ENCODE peak calls at places on chromosomes 16 and 17, in seven cellular contexts. One of them, this sample, is unnamed.
A peak's percentile ranks its signal among the peaks of the same experiment; 100 is the strongest.

GRCh38 chr17:78538033-78538776 is 39.0 kb downstream of the DNAH17 start:
- DNase-seq in stimulated activated CD8-positive, alpha-beta memory T cell treated with anti-CD3 and anti-CD28 coated beads, Interleukin-4, amount 100 ng/mL, for 1 hour: no peak
- DNase-seq in left ventricle myocardium inferior: no peak
- DNase-seq in ELF-1: peak; percentile 30
- DNase-seq in lung: no peak
- DNase-seq in T-helper 1 cell: no peak
- DNase-seq in amniotic epithelial cell: no peak
- DNase-seq in this sample: no peak

GRCh38 chr16:2498531-2499253 is 15.1 kb upstream of the ATP6V0C start:
- DNase-seq in left ventricle myocardium inferior: peak; percentile 63
- DNase-seq in T-helper 1 cell: no peak
- DNase-seq in amniotic epithelial cell: no peak
- DNase-seq in ELF-1: no peak
- DNase-seq in lung: peak; percentile 71
- DNase-seq in stimulated activated CD8-positive, alpha-beta memory T cell treated with anti-CD3 and anti-CD28 coated beads, Interleukin-4, amount 100 ng/mL, for 1 hour: no peak
- DNase-seq in this sample: no peak

GRCh38 chr16:31484491-31485171 is 1.7 kb downstream of the SLC5A2 start:
- DNase-seq in lung: peak; percentile 80
- DNase-seq in left ventricle myocardium inferior: no peak
- DNase-seq in T-helper 1 cell: no peak
- DNase-seq in stimulated activated CD8-positive, alpha-beta memory T cell treated with anti-CD3 and anti-CD28 coated beads, Interleukin-4, amount 100 ng/mL, for 1 hour: no peak
- DNase-seq in amniotic epithelial cell: no peak
- DNase-seq in ELF-1: peak; percentile 35
- DNase-seq in this sample: peak; percentile 17

GRCh38 chr16:67150833-67151396 is at the start of gene B3GNT9:
- DNase-seq in lung: peak; percentile 66
- DNase-seq in ELF-1: peak; percentile 60
- DNase-seq in left ventricle myocardium inferior: peak; percentile 82
- DNase-seq in amniotic epithelial cell: peak; percentile 71
- DNase-seq in T-helper 1 cell: no peak
- DNase-seq in stimulated activated CD8-positive, alpha-beta memory T cell treated with anti-CD3 and anti-CD28 coated beads, Interleukin-4, amount 100 ng/mL, for 1 hour: no peak
- DNase-seq in this sample: peak; percentile 79

GRCh38 chr17:7774037-7774659 is 56.6 kb downstream of the DNAH2 start:
- DNase-seq in T-helper 1 cell: no peak
- DNase-seq in lung: peak; percentile 41
- DNase-seq in left ventricle myocardium inferior: no peak
- DNase-seq in amniotic epithelial cell: peak; percentile 75
- DNase-seq in stimulated activated CD8-positive, alpha-beta memory T cell treated with anti-CD3 and anti-CD28 coated beads, Interleukin-4, amount 100 ng/mL, for 1 hour: no peak
- DNase-seq in ELF-1: peak; percentile 22
- DNase-seq in this sample: peak; percentile 45

GRCh38 chr17:39461911-39462641 is 790 bp downstream of the CDK12 start:
- DNase-seq in lung: no peak
- DNase-seq in stimulated activated CD8-positive, alpha-beta memory T cell treated with anti-CD3 and anti-CD28 coated beads, Interleukin-4, amount 100 ng/mL, for 1 hour: no peak
- DNase-seq in amniotic epithelial cell: peak; percentile 33
- DNase-seq in ELF-1: peak; percentile 20
- DNase-seq in left ventricle myocardium inferior: no peak
- DNase-seq in T-helper 1 cell: no peak
- DNase-seq in this sample: peak; percentile 53

GRCh38 chr16:89402962-89403361 is 87.4 kb downstream of the ANKRD11 start:
- DNase-seq in stimulated activated CD8-positive, alpha-beta memory T cell treated with anti-CD3 and anti-CD28 coated beads, Interleukin-4, amount 100 ng/mL, for 1 hour: no peak
- DNase-seq in lung: no peak
- DNase-seq in ELF-1: no peak
- DNase-seq in left ventricle myocardium inferior: no peak
- DNase-seq in amniotic epithelial cell: no peak
- DNase-seq in T-helper 1 cell: no peak
- DNase-seq in this sample: no peak

GRCh38 chr17:76107507-76107906 is 3.9 kb upstream of the EXOC7 start:
- DNase-seq in left ventricle myocardium inferior: no peak
- DNase-seq in stimulated activated CD8-positive, alpha-beta memory T cell treated with anti-CD3 and anti-CD28 coated beads, Interleukin-4, amount 100 ng/mL, for 1 hour: no peak
- DNase-seq in amniotic epithelial cell: no peak
- DNase-seq in lung: no peak
- DNase-seq in ELF-1: no peak
- DNase-seq in T-helper 1 cell: no peak
- DNase-seq in this sample: peak; percentile 33

GRCh38 chr17:247767-248166 is 66.3 kb upstream of the DOC2B start:
- DNase-seq in T-helper 1 cell: no peak
- DNase-seq in left ventricle myocardium inferior: peak; percentile 11
- DNase-seq in amniotic epithelial cell: no peak
- DNase-seq in ELF-1: no peak
- DNase-seq in lung: no peak
- DNase-seq in stimulated activated CD8-positive, alpha-beta memory T cell treated with anti-CD3 and anti-CD28 coated beads, Interleukin-4, amount 100 ng/mL, for 1 hour: no peak
- DNase-seq in this sample: no peak

GRCh38 chr17:29514792-29515191 is 52.0 kb downstream of the ABHD15 start:
- DNase-seq in lung: no peak
- DNase-seq in stimulated activated CD8-positive, alpha-beta memory T cell treated with anti-CD3 and anti-CD28 coated beads, Interleukin-4, amount 100 ng/mL, for 1 hour: no peak
- DNase-seq in ELF-1: no peak
- DNase-seq in amniotic epithelial cell: peak; percentile 7
- DNase-seq in T-helper 1 cell: no peak
- DNase-seq in left ventricle myocardium inferior: no peak
- DNase-seq in this sample: peak; percentile 72

GRCh38 chr16:67516296-67517177 is 12.1 kb upstream of the RIPOR1 start:
- DNase-seq in lung: no peak
- DNase-seq in ELF-1: no peak
- DNase-seq in amniotic epithelial cell: peak; percentile 86
- DNase-seq in stimulated activated CD8-positive, alpha-beta memory T cell treated with anti-CD3 and anti-CD28 coated beads, Interleukin-4, amount 100 ng/mL, for 1 hour: no peak
- DNase-seq in left ventricle myocardium inferior: no peak
- DNase-seq in T-helper 1 cell: no peak
- DNase-seq in this sample: peak; percentile 24

GRCh38 chr17:48642059-48642842 is 16.1 kb upstream of the HOXB9 start:
- DNase-seq in amniotic epithelial cell: no peak
- DNase-seq in stimulated activated CD8-positive, alpha-beta memory T cell treated with anti-CD3 and anti-CD28 coated beads, Interleukin-4, amount 100 ng/mL, for 1 hour: no peak
- DNase-seq in lung: no peak
- DNase-seq in T-helper 1 cell: no peak
- DNase-seq in left ventricle myocardium inferior: no peak
- DNase-seq in ELF-1: peak; percentile 86
- DNase-seq in this sample: no peak

GRCh38 chr17:2181206-2181983 is 122.2 kb downstream of the SMG6 start:
- DNase-seq in T-helper 1 cell: no peak
- DNase-seq in lung: peak; percentile 47
- DNase-seq in ELF-1: peak; percentile 46
- DNase-seq in stimulated activated CD8-positive, alpha-beta memory T cell treated with anti-CD3 and anti-CD28 coated beads, Interleukin-4, amount 100 ng/mL, for 1 hour: no peak
- DNase-seq in left ventricle myocardium inferior: peak; percentile 76
- DNase-seq in amniotic epithelial cell: peak; percentile 93
- DNase-seq in this sample: peak; percentile 94

GRCh38 chr16:22397931-22398330 is 23.5 kb upstream of the CDR2 start:
- DNase-seq in stimulated activated CD8-positive, alpha-beta memory T cell treated with anti-CD3 and anti-CD28 coated beads, Interleukin-4, amount 100 ng/mL, for 1 hour: no peak
- DNase-seq in left ventricle myocardium inferior: no peak
- DNase-seq in lung: no peak
- DNase-seq in amniotic epithelial cell: no peak
- DNase-seq in T-helper 1 cell: no peak
- DNase-seq in ELF-1: no peak
- DNase-seq in this sample: no peak

GRCh38 chr17:44828919-44829557 is 1.0 kb downstream of the GJC1 start:
- DNase-seq in lung: no peak
- DNase-seq in T-helper 1 cell: no peak
- DNase-seq in left ventricle myocardium inferior: no peak
- DNase-seq in ELF-1: no peak
- DNase-seq in stimulated activated CD8-positive, alpha-beta memory T cell treated with anti-CD3 and anti-CD28 coated beads, Interleukin-4, amount 100 ng/mL, for 1 hour: no peak
- DNase-seq in amniotic epithelial cell: peak; percentile 26
- DNase-seq in this sample: peak; percentile 48

GRCh38 chr16:81014672-81015071 is 7.7 kb downstream of the CENPN start:
- DNase-seq in stimulated activated CD8-positive, alpha-beta memory T cell treated with anti-CD3 and anti-CD28 coated beads, Interleukin-4, amount 100 ng/mL, for 1 hour: no peak
- DNase-seq in lung: no peak
- DNase-seq in left ventricle myocardium inferior: no peak
- DNase-seq in amniotic epithelial cell: no peak
- DNase-seq in T-helper 1 cell: no peak
- DNase-seq in ELF-1: no peak
- DNase-seq in this sample: no peak

GRCh38 chr16:84253173-84253572 is 13.4 kb upstream of the KCNG4 start:
- DNase-seq in amniotic epithelial cell: no peak
- DNase-seq in left ventricle myocardium inferior: no peak
- DNase-seq in lung: no peak
- DNase-seq in T-helper 1 cell: no peak
- DNase-seq in stimulated activated CD8-positive, alpha-beta memory T cell treated with anti-CD3 and anti-CD28 coated beads, Interleukin-4, amount 100 ng/mL, for 1 hour: no peak
- DNase-seq in ELF-1: no peak
- DNase-seq in this sample: no peak

GRCh38 chr17:16925461-16926060 is 46.4 kb downstream of the TNFRSF13B start:
- DNase-seq in T-helper 1 cell: no peak
- DNase-seq in ELF-1: no peak
- DNase-seq in left ventricle myocardium inferior: peak; percentile 9
- DNase-seq in amniotic epithelial cell: no peak
- DNase-seq in lung: no peak
- DNase-seq in stimulated activated CD8-positive, alpha-beta memory T cell treated with anti-CD3 and anti-CD28 coated beads, Interleukin-4, amount 100 ng/mL, for 1 hour: no peak
- DNase-seq in this sample: no peak

GRCh38 chr17:7382901-7383300 is 2.0 kb downstream of the TNK1 start:
- DNase-seq in lung: no peak
- DNase-seq in left ventricle myocardium inferior: no peak
- DNase-seq in amniotic epithelial cell: no peak
- DNase-seq in stimulated activated CD8-positive, alpha-beta memory T cell treated with anti-CD3 and anti-CD28 coated beads, Interleukin-4, amount 100 ng/mL, for 1 hour: no peak
- DNase-seq in ELF-1: peak; percentile 45
- DNase-seq in T-helper 1 cell: no peak
- DNase-seq in this sample: no peak

GRCh38 chr17:45018514-45019176 is 32.8 kb downstream of the DCAKD start:
- DNase-seq in ELF-1: peak; percentile 12
- DNase-seq in lung: no peak
- DNase-seq in amniotic epithelial cell: no peak
- DNase-seq in left ventricle myocardium inferior: peak; percentile 37
- DNase-seq in stimulated activated CD8-positive, alpha-beta memory T cell treated with anti-CD3 and anti-CD28 coated beads, Interleukin-4, amount 100 ng/mL, for 1 hour: no peak
- DNase-seq in T-helper 1 cell: no peak
- DNase-seq in this sample: peak; percentile 39

GRCh38 chr17:73101031-73101430 is 8.5 kb upstream of the SLC39A11 start:
- DNase-seq in ELF-1: no peak
- DNase-seq in T-helper 1 cell: no peak
- DNase-seq in amniotic epithelial cell: no peak
- DNase-seq in left ventricle myocardium inferior: no peak
- DNase-seq in stimulated activated CD8-positive, alpha-beta memory T cell treated with anti-CD3 and anti-CD28 coated beads, Interleukin-4, amount 100 ng/mL, for 1 hour: no peak
- DNase-seq in lung: no peak
- DNase-seq in this sample: no peak

GRCh38 chr17:1590031-1590746 is 27.6 kb upstream of the PITPNA start:
- DNase-seq in ELF-1: peak; percentile 88
- DNase-seq in T-helper 1 cell: no peak
- DNase-seq in stimulated activated CD8-positive, alpha-beta memory T cell treated with anti-CD3 and anti-CD28 coated beads, Interleukin-4, amount 100 ng/mL, for 1 hour: no peak
- DNase-seq in amniotic epithelial cell: peak; percentile 92
- DNase-seq in lung: peak; percentile 72
- DNase-seq in left ventricle myocardium inferior: peak; percentile 74
- DNase-seq in this sample: peak; percentile 73

GRCh38 chr17:80486692-80487091 is 10.3 kb upstream of the NPTX1 start:
- DNase-seq in T-helper 1 cell: no peak
- DNase-seq in amniotic epithelial cell: no peak
- DNase-seq in ELF-1: no peak
- DNase-seq in lung: no peak
- DNase-seq in stimulated activated CD8-positive, alpha-beta memory T cell treated with anti-CD3 and anti-CD28 coated beads, Interleukin-4, amount 100 ng/mL, for 1 hour: no peak
- DNase-seq in left ventricle myocardium inferior: no peak
- DNase-seq in this sample: no peak

GRCh38 chr17:49132699-49133364 is at the start of gene B4GALNT2:
- DNase-seq in lung: no peak
- DNase-seq in T-helper 1 cell: no peak
- DNase-seq in stimulated activated CD8-positive, alpha-beta memory T cell treated with anti-CD3 and anti-CD28 coated beads, Interleukin-4, amount 100 ng/mL, for 1 hour: no peak
- DNase-seq in left ventricle myocardium inferior: no peak
- DNase-seq in ELF-1: peak; percentile 61
- DNase-seq in amniotic epithelial cell: no peak
- DNase-seq in this sample: no peak

GRCh38 chr16:57045694-57046381 is 46.5 kb upstream of the CPNE2 start:
- DNase-seq in lung: no peak
- DNase-seq in stimulated activated CD8-positive, alpha-beta memory T cell treated with anti-CD3 and anti-CD28 coated beads, Interleukin-4, amount 100 ng/mL, for 1 hour: no peak
- DNase-seq in amniotic epithelial cell: peak; percentile 57
- DNase-seq in ELF-1: peak; percentile 72
- DNase-seq in left ventricle myocardium inferior: peak; percentile 74
- DNase-seq in T-helper 1 cell: no peak
- DNase-seq in this sample: peak; percentile 79

GRCh38 chr16:77834600-77834963 is 46.2 kb downstream of the VAT1L start:
- DNase-seq in amniotic epithelial cell: peak; percentile 98
- DNase-seq in stimulated activated CD8-positive, alpha-beta memory T cell treated with anti-CD3 and anti-CD28 coated beads, Interleukin-4, amount 100 ng/mL, for 1 hour: no peak
- DNase-seq in ELF-1: peak; percentile 45
- DNase-seq in lung: no peak
- DNase-seq in T-helper 1 cell: no peak
- DNase-seq in left ventricle myocardium inferior: no peak
- DNase-seq in this sample: peak; percentile 35

GRCh38 chr17:56867948-56868376 is 34.0 kb downstream of the DGKE start:
- DNase-seq in ELF-1: peak; percentile 51
- DNase-seq in lung: no peak
- DNase-seq in T-helper 1 cell: no peak
- DNase-seq in left ventricle myocardium inferior: no peak
- DNase-seq in amniotic epithelial cell: peak; percentile 42
- DNase-seq in stimulated activated CD8-positive, alpha-beta memory T cell treated with anti-CD3 and anti-CD28 coated beads, Interleukin-4, amount 100 ng/mL, for 1 hour: no peak
- DNase-seq in this sample: peak; percentile 2

GRCh38 chr16:496097-496886 is 31.2 kb upstream of the CAPN15 start:
- DNase-seq in amniotic epithelial cell: no peak
- DNase-seq in ELF-1: no peak
- DNase-seq in left ventricle myocardium inferior: no peak
- DNase-seq in lung: no peak
- DNase-seq in T-helper 1 cell: no peak
- DNase-seq in stimulated activated CD8-positive, alpha-beta memory T cell treated with anti-CD3 and anti-CD28 coated beads, Interleukin-4, amount 100 ng/mL, for 1 hour: no peak
- DNase-seq in this sample: peak; percentile 10

GRCh38 chr16:82867425-82867824 is 240.7 kb downstream of the CDH13 start:
- DNase-seq in T-helper 1 cell: no peak
- DNase-seq in left ventricle myocardium inferior: no peak
- DNase-seq in amniotic epithelial cell: peak; percentile 5
- DNase-seq in lung: no peak
- DNase-seq in stimulated activated CD8-positive, alpha-beta memory T cell treated with anti-CD3 and anti-CD28 coated beads, Interleukin-4, amount 100 ng/mL, for 1 hour: no peak
- DNase-seq in ELF-1: no peak
- DNase-seq in this sample: peak; percentile 23

GRCh38 chr17:57692770-57693169 is 52.3 kb downstream of the CCDC182 start:
- DNase-seq in T-helper 1 cell: no peak
- DNase-seq in amniotic epithelial cell: no peak
- DNase-seq in lung: no peak
- DNase-seq in left ventricle myocardium inferior: no peak
- DNase-seq in stimulated activated CD8-positive, alpha-beta memory T cell treated with anti-CD3 and anti-CD28 coated beads, Interleukin-4, amount 100 ng/mL, for 1 hour: no peak
- DNase-seq in ELF-1: no peak
- DNase-seq in this sample: no peak

GRCh38 chr17:43998552-43998951 is 5.9 kb upstream of the NAGS start:
- DNase-seq in ELF-1: no peak
- DNase-seq in T-helper 1 cell: no peak
- DNase-seq in lung: no peak
- DNase-seq in stimulated activated CD8-positive, alpha-beta memory T cell treated with anti-CD3 and anti-CD28 coated beads, Interleukin-4, amount 100 ng/mL, for 1 hour: no peak
- DNase-seq in left ventricle myocardium inferior: no peak
- DNase-seq in amniotic epithelial cell: peak; percentile 41
- DNase-seq in this sample: peak; percentile 57

GRCh38 chr17:39929657-39930407 is 2.3 kb downstream of the LRRC3C start:
- DNase-seq in left ventricle myocardium inferior: no peak
- DNase-seq in amniotic epithelial cell: peak; percentile 88
- DNase-seq in stimulated activated CD8-positive, alpha-beta memory T cell treated with anti-CD3 and anti-CD28 coated beads, Interleukin-4, amount 100 ng/mL, for 1 hour: no peak
- DNase-seq in lung: no peak
- DNase-seq in T-helper 1 cell: no peak
- DNase-seq in ELF-1: no peak
- DNase-seq in this sample: peak; percentile 87

GRCh38 chr17:76709077-76709950 is 1.5 kb downstream of the MXRA7 start:
- DNase-seq in amniotic epithelial cell: peak; percentile 90
- DNase-seq in lung: peak; percentile 67
- DNase-seq in left ventricle myocardium inferior: peak; percentile 92
- DNase-seq in T-helper 1 cell: no peak
- DNase-seq in stimulated activated CD8-positive, alpha-beta memory T cell treated with anti-CD3 and anti-CD28 coated beads, Interleukin-4, amount 100 ng/mL, for 1 hour: no peak
- DNase-seq in ELF-1: peak; percentile 96
- DNase-seq in this sample: peak; percentile 95

GRCh38 chr17:2782030-2782429 is 14.2 kb upstream of the RAP1GAP2 start:
- DNase-seq in stimulated activated CD8-positive, alpha-beta memory T cell treated with anti-CD3 and anti-CD28 coated beads, Interleukin-4, amount 100 ng/mL, for 1 hour: no peak
- DNase-seq in left ventricle myocardium inferior: no peak
- DNase-seq in T-helper 1 cell: no peak
- DNase-seq in ELF-1: no peak
- DNase-seq in amniotic epithelial cell: no peak
- DNase-seq in lung: no peak
- DNase-seq in this sample: peak; percentile 25

GRCh38 chr17:17911003-17911613 is 61.1 kb downstream of the TOM1L2 start:
- DNase-seq in ELF-1: peak; percentile 89
- DNase-seq in left ventricle myocardium inferior: no peak
- DNase-seq in lung: no peak
- DNase-seq in amniotic epithelial cell: no peak
- DNase-seq in T-helper 1 cell: no peak
- DNase-seq in stimulated activated CD8-positive, alpha-beta memory T cell treated with anti-CD3 and anti-CD28 coated beads, Interleukin-4, amount 100 ng/mL, for 1 hour: no peak
- DNase-seq in this sample: no peak

GRCh38 chr17:4739122-4740024 is at the start of the genes CXCL16 and ZMYND15:
- DNase-seq in lung: peak; percentile 63
- DNase-seq in stimulated activated CD8-positive, alpha-beta memory T cell treated with anti-CD3 and anti-CD28 coated beads, Interleukin-4, amount 100 ng/mL, for 1 hour: no peak
- DNase-seq in left ventricle myocardium inferior: peak; percentile 52
- DNase-seq in T-helper 1 cell: peak; percentile 59
- DNase-seq in ELF-1: no peak
- DNase-seq in amniotic epithelial cell: peak; percentile 16
- DNase-seq in this sample: peak; percentile 37

GRCh38 chr16:11916524-11917285 is 949 bp upstream of the GSPT1 start:
- DNase-seq in lung: peak; percentile 63
- DNase-seq in ELF-1: no peak
- DNase-seq in left ventricle myocardium inferior: no peak
- DNase-seq in T-helper 1 cell: no peak
- DNase-seq in amniotic epithelial cell: peak; percentile 49
- DNase-seq in stimulated activated CD8-positive, alpha-beta memory T cell treated with anti-CD3 and anti-CD28 coated beads, Interleukin-4, amount 100 ng/mL, for 1 hour: no peak
- DNase-seq in this sample: no peak

This sample was measured in choroid plexus epithelial cell.